ENCODE peak calls at places on chromosome 18, in six cellular contexts. W, T, P, O, H and J are unnamed samples.

GRCh38 chr18:3015203-3015590 is 2.3 kb upstream of the LPIN2 start:
- DNase-seq in O (peak; percentile 44), W (no peak), H (no peak), P (peak; percentile 21), T (no peak), J (peak; percentile 84)

GRCh38 chr18:27467073-27467472 is 282.0 kb upstream of the CHST9 start:
- DNase-seq in P (no peak), W (no peak), T (no peak), H (no peak), O (no peak), J (no peak)

GRCh38 chr18:56565596-56566355 is 72.6 kb downstream of the TXNL1 start:
- DNase-seq in H (no peak), O (peak; percentile 37), W (no peak), T (no peak), P (peak; percentile 4), J (peak; percentile 92)

GRCh38 chr18:13756671-13757070 is 30.2 kb downstream of the RNMT start:
- DNase-seq in H (no peak), T (no peak), P (no peak), O (no peak), W (no peak), J (no peak)

GRCh38 chr18:55337908-55338521 is 250.0 kb downstream of the TCF4 start:
- DNase-seq in W (no peak), T (no peak), P (no peak), O (no peak), H (no peak), J (no peak)

GRCh38 chr18:475202-475624 is 25.3 kb downstream of the COLEC12 start:
- DNase-seq in W (peak; percentile 79), P (peak; percentile 97), H (peak; percentile 29), O (no peak), T (no peak), J (peak; percentile 78)

GRCh38 chr18:48851563-48851962 is 99.2 kb downstream of the SMAD7 start:
- DNase-seq in T (no peak), H (no peak), O (no peak), W (no peak), P (no peak), J (no peak)

GRCh38 chr18:79512461-79513380 is 117.0 kb downstream of the NFATC1 start:
- DNase-seq in H (no peak), W (peak; percentile 22), O (no peak), P (no peak), T (no peak), J (no peak)

GRCh38 chr18:36376361-36376760 is 78.8 kb downstream of the FHOD3 start:
- DNase-seq in T (no peak), P (no peak), H (no peak), O (no peak), W (no peak), J (peak; percentile 64)

GRCh38 chr18:59954746-59955145 is 55.0 kb downstream of the PMAIP1 start:
- DNase-seq in O (no peak), T (no peak), H (no peak), W (no peak), P (no peak), J (peak; percentile 77)

GRCh38 chr18:48595703-48596218 is 56.9 kb downstream of the CTIF start:
- DNase-seq in W (no peak), P (no peak), O (no peak), T (no peak), H (no peak), J (no peak)

GRCh38 chr18:60549338-60549960 is 176.9 kb upstream of the MC4R start:
- DNase-seq in O (peak; percentile 38), T (peak; percentile 38), W (no peak), P (peak; percentile 62), H (peak; percentile 15), J (peak; percentile 78)

GRCh38 chr18:45793295-45793965 is 32.0 kb upstream of the SIGLEC15 start:
- DNase-seq in H (no peak), T (no peak), W (no peak), P (peak; percentile 61), O (peak; percentile 98), J (peak; percentile 93)

GRCh38 chr18:48975221-48975816 is 24.6 kb upstream of the SMAD7 start:
- DNase-seq in H (no peak), O (no peak), W (no peak), P (peak; percentile 41), T (no peak), J (no peak)

GRCh38 chr18:41645600-41646360 is 309.3 kb upstream of the PIK3C3 start:
- DNase-seq in O (no peak), P (no peak), W (no peak), T (no peak), H (no peak), J (no peak)

GRCh38 chr18:31678425-31678824 is 6.0 kb downstream of the B4GALT6 start:
- DNase-seq in T (no peak), H (no peak), P (no peak), O (no peak), W (no peak), J (no peak)
- H4K8ac ChIP-seq in T (no peak overlapping the region), H (no peak overlapping the region), P (no peak overlapping the region), O (no peak overlapping the region), W (no peak overlapping the region), J (no peak overlapping the region)

GRCh38 chr18:65623686-65624085 is 127.1 kb upstream of the CDH7 start:
- DNase-seq in W (no peak), T (no peak), P (no peak), H (no peak), O (no peak), J (no peak)
- H4K8ac ChIP-seq in W (no peak overlapping the region), T (no peak overlapping the region), P (no peak overlapping the region), H (no peak overlapping the region), O (no peak overlapping the region), J (no peak overlapping the region)

DNA sequence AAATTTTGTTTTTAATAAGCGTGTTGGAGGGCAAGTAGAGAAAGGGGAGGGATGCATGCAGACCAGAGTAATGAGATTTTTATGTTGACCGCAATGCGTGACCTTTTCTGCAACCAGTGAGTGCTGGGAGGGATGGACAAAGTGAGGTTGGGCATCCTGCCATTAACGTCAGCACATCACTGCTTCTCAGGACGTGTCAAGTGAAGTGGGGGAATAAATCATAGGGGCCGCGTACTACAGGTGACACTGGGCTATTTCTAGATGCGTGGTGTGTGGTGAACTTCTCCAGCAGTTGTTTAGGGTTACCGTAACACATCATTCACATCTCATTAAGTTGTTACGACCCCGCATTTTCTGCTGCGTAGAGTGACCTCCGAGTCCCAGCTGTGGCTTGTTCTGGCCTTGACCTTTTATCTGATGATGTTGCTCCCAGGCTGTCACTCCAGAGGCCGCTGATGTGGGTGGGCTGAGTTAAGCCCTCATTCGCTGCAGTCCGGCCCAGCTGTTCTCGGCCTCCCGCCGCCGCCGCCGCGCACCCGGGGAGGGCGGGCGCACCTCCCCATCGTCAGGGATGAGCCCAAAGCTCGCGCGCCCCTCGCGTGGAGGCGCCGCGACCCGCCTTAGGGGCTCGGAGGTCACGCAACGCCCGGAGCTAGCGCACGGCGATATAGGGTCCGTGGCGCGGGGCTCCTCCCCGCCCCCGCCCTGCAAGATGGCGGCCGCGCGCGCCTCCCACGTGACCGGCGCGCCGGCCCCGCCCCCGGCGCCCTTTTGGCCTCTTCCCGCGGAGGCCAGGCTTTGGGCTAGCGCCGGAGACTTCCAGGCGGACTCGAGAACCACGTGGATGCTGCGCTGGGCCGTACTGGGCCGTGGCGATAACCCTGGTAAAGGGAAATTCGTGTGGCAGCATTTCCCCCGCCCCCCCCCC is 3.5 kb downstream of the ZCCHC2 start:
- DNase-seq in O (peak; percentile 84), P (peak; percentile 88), W (peak; percentile 80), H (no peak), T (peak; percentile 79), J (peak; percentile 80)
- H4K8ac ChIP-seq in O (peak overlapping the region; percentile 93), P (no peak overlapping the region), W (no peak overlapping the region), H (peak overlapping the region; percentile 28), T (no peak overlapping the region), J (peak overlapping the region; percentile 90)

GRCh38 chr18:76493213-76494107 is 1.6 kb downstream of the ZNF516 start:
- DNase-seq in O (no peak), T (peak; percentile 43), W (peak; percentile 64), P (peak; percentile 67), H (no peak), J (peak; percentile 72)

GRCh38 chr18:76496200-76496890 is 1.3 kb upstream of the ZNF516 start:
- DNase-seq in H (no peak), T (peak; percentile 70), O (no peak), P (peak; percentile 79), W (peak; percentile 76), J (peak; percentile 74)

GRCh38 chr18:76494541-76495403 is at the start of gene ZNF516:
- DNase-seq in O (no peak), P (peak; percentile 49), H (no peak), W (no peak), T (peak; percentile 65), J (peak; percentile 34)

GRCh38 chr18:76494181-76494540 is 881 bp downstream of the ZNF516 start:
- DNase-seq in W (no peak), P (peak; percentile 42), O (no peak), T (peak; percentile 50), H (no peak), J (peak; percentile 43)

GRCh38 chr18:76495435-76496199 is 575 bp upstream of the ZNF516 start:
- DNase-seq in T (peak; percentile 70), O (no peak), H (no peak), W (peak; percentile 70), P (peak; percentile 71), J (peak; percentile 65)
- H4K8ac ChIP-seq in T (no peak overlapping the region), O (peak overlapping the region; percentile 80), H (peak overlapping the region; percentile 88), W (no peak overlapping the region), P (no peak overlapping the region), J (peak overlapping the region; percentile 88)